ENCODE peak calls at places on chromosomes 3 and 15, in seven cellular contexts. W, M, U, H, R, C and Y are unnamed samples.

GRCh38 chr3:14460342-14461005 is 58.1 kb downstream of the SLC6A6 start:
- DNase-seq in H (peak), U (peak), M (no peak), C (peak), W (peak), R (peak), Y (peak)

GRCh38 chr3:126005951-126006350 is 37.0 kb downstream of the ROPN1B start:
- DNase-seq in R (no peak), M (no peak), U (no peak), W (no peak), H (no peak), C (no peak), Y (no peak)

GRCh38 chr3:71641669-71642068 is 58.1 kb upstream of the FOXP1 start:
- DNase-seq in C (no peak), W (no peak), R (no peak), H (peak), M (no peak), U (no peak), Y (no peak)

GRCh38 chr15:78272326-78272725 is 8.0 kb downstream of the DNAJA4 start:
- DNase-seq in U (no peak), H (no peak), W (no peak), M (no peak), C (no peak), R (no peak), Y (no peak)

GRCh38 chr3:172300187-172300586 is 148.1 kb downstream of the GHSR start:
- DNase-seq in W (no peak), M (no peak), H (no peak), C (no peak), R (no peak), U (no peak), Y (no peak)

GRCh38 chr3:131840151-131840797 is 194.5 kb downstream of the CPNE4 start:
- DNase-seq in W (no peak), H (no peak), C (no peak), R (no peak), M (no peak), U (no peak), Y (no peak)

GRCh38 chr3:177361042-177361938 is 164.0 kb upstream of the TBL1XR1 start:
- DNase-seq in C (no peak), R (no peak), U (no peak), M (no peak), H (no peak), W (peak), Y (no peak)

GRCh38 chr3:10957976-10958749 is 34.4 kb upstream of the SLC6A1 start:
- DNase-seq in C (no peak), H (no peak), M (no peak), W (no peak), U (no peak), R (no peak), Y (no peak)

GRCh38 chr3:50201573-50202315 is 3.3 kb upstream of the SLC38A3 start:
- DNase-seq in C (peak), R (no peak), W (no peak), M (no peak), H (no peak), U (no peak), Y (peak)

GRCh38 chr15:53128652-53129051 is 338.5 kb upstream of the ONECUT1 start:
- DNase-seq in U (no peak), R (no peak), H (no peak), C (no peak), M (no peak), W (no peak), Y (no peak)

GRCh38 chr3:32410367-32411246 is 19.0 kb downstream of the CMTM7 start:
- DNase-seq in M (no peak), W (peak), H (no peak), U (peak), C (no peak), R (no peak), Y (no peak)

GRCh38 chr3:36302626-36303025 is 77.7 kb upstream of the STAC start:
- DNase-seq in M (no peak), H (no peak), R (no peak), W (no peak), C (no peak), U (no peak), Y (no peak)

GRCh38 chr3:6799264-6799915 is 61.5 kb upstream of the GRM7 start:
- DNase-seq in R (no peak), W (peak), U (no peak), H (peak), M (no peak), C (peak), Y (no peak)

GRCh38 chr3:187013080-187013838 is 82.9 kb downstream of the ST6GAL1 start:
- DNase-seq in H (no peak), U (no peak), W (no peak), C (no peak), R (no peak), M (no peak), Y (no peak)

GRCh38 chr3:43294975-43295374 is 8.6 kb downstream of the SNRK start:
- DNase-seq in R (no peak), H (no peak), W (no peak), M (no peak), C (no peak), U (no peak), Y (no peak)

GRCh38 chr15:66743703-66744536 is 41.9 kb downstream of the SMAD6 start:
- DNase-seq in R (no peak), M (no peak), W (peak), U (no peak), H (no peak), C (no peak), Y (no peak)

GRCh38 chr3:411183-411681 is 214.7 kb downstream of the CHL1 start:
- DNase-seq in R (no peak), C (no peak), H (no peak), U (no peak), M (no peak), W (no peak), Y (no peak)

GRCh38 chr3:86948840-86949239 is 42.1 kb downstream of the VGLL3 start:
- DNase-seq in C (no peak), M (no peak), W (no peak), H (peak), U (no peak), R (no peak), Y (no peak)

GRCh38 chr3:171614318-171614967 is 154.2 kb upstream of the TNIK start:
- DNase-seq in H (no peak), R (peak), C (peak), W (no peak), U (no peak), M (no peak), Y (peak)

GRCh38 chr15:71679223-71680078 is 130.9 kb upstream of the NR2E3 start:
- DNase-seq in M (no peak), W (no peak), R (no peak), C (no peak), U (no peak), H (no peak), Y (no peak)

GRCh38 chr15:60830479-60830878 is 351.5 kb upstream of the ICE2 start:
- DNase-seq in U (no peak), M (no peak), W (no peak), C (no peak), R (no peak), H (no peak), Y (no peak)

GRCh38 chr3:133871368-133872090 is 24.2 kb downstream of the RAB6B start:
- DNase-seq in M (no peak), H (no peak), W (no peak), R (no peak), C (no peak), U (no peak), Y (no peak)

GRCh38 chr15:73923156-73923487 is 3.1 kb upstream of the LOXL1 start:
- DNase-seq in U (no peak), M (no peak), R (no peak), C (no peak), W (no peak), H (no peak), Y (no peak)
- H3K27ac ChIP-seq in U (peak), M (peak), R (peak), C (peak), W (peak), H (no peak), Y (peak)

GRCh38 chr15:41980654-41981323 is 8.4 kb upstream of the EHD4 start:
- DNase-seq in R (no peak), M (no peak), C (no peak), W (peak), U (no peak), H (no peak), Y (peak)

GRCh38 chr15:41981373-41982132 is 9.2 kb upstream of the EHD4 start:
- DNase-seq in C (no peak), W (peak), U (no peak), R (no peak), H (no peak), M (peak), Y (no peak)

GRCh38 chr15:41983621-41984571 is 11.5 kb upstream of the EHD4 start:
- DNase-seq in M (peak), W (peak), R (no peak), C (no peak), U (no peak), H (no peak), Y (no peak)

GRCh38 chr15:41983221-41983620 is 10.9 kb upstream of the EHD4 start:
- DNase-seq in R (peak), M (peak), C (no peak), W (peak), U (no peak), H (no peak), Y (no peak)

DNA sequence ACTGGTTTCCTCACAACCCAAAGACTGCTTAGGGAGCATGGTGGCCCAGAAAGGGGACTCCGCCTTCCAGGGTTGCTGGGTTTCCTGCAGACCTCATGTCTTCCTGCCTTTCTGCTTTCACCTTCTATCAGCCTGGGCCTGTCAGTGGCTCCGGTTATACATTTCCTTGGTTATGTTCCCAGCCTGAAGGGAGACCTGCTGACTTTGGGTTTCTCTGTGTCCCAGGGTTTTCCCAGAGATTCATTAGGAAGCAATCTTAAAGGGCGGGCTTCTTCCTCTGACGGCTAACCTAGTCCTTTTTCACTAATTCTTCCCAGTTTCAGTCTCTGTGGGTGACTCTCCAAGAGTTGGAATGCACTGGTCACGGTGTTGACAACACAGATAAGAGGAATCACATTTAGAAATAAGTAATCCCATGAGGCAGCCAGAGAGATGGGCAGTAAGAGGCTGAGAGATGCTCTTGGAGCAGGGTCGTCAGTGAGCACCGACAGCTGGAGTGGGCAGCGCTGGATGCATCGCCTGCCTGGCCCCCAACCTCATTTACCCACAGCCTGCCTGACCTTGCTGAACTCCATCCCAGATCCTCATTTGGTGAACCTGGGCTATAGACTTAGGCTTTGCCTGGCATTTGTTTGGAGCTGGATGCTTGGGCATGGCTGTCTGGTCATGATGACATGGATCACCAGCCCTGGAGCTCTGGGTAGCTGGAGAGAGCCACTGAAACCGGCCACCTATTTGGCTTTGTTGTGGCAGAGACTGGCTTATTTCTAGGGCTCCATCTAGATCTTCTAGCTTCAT is 10.0 kb upstream of the EHD4 start:
- DNase-seq in U (no peak), H (no peak), W (peak), C (no peak), R (peak), M (peak), Y (no peak)
- TF ChIP-seq POLR2A in U (no peak), H (no peak), W (no peak), C (no peak), R (no peak), M (no peak), Y (no peak)

DNA sequence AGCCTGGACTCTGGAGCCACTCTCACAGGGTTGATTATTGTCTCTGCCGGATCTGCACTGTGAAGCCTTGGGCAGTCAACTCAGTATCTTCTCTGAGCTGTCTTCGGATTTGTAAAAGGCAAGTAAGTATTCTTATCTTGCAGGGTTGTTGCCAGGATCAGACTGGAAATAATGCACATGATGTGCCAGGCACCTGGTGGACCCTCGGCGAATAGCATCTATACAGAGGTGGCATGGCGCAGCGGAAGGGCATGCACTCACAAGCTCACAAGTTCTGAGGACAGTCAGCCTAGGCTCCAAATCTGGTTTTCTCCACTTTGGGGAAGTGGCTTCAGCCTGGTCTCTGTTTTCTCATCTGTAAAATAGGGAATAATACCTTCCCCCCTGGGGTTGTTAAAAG is 113.9 kb downstream of the SRGAP3 start:
- DNase-seq in H (no peak), M (no peak), U (no peak), C (no peak), W (no peak), R (no peak), Y (no peak)
- H3K27ac ChIP-seq in H (no peak), M (no peak), U (no peak), C (no peak), W (no peak), R (no peak), Y (no peak)

GRCh38 chr15:101239724-101240136 is 12.1 kb downstream of the CHSY1 start:
- DNase-seq in H (no peak), U (no peak), R (no peak), M (no peak), C (no peak), W (no peak), Y (no peak)
- TF ChIP-seq POLR2A in H (no peak), U (no peak), R (no peak), M (no peak), C (no peak), W (no peak), Y (no peak)

GRCh38 chr3:129658156-129658843 is 51.8 kb upstream of the PLXND1 start:
- DNase-seq in W (no peak), R (no peak), M (no peak), U (no peak), H (no peak), C (no peak), Y (no peak)
- H3K27ac ChIP-seq in W (peak), R (peak), M (no peak), U (peak), H (peak), C (no peak), Y (no peak)

DNA sequence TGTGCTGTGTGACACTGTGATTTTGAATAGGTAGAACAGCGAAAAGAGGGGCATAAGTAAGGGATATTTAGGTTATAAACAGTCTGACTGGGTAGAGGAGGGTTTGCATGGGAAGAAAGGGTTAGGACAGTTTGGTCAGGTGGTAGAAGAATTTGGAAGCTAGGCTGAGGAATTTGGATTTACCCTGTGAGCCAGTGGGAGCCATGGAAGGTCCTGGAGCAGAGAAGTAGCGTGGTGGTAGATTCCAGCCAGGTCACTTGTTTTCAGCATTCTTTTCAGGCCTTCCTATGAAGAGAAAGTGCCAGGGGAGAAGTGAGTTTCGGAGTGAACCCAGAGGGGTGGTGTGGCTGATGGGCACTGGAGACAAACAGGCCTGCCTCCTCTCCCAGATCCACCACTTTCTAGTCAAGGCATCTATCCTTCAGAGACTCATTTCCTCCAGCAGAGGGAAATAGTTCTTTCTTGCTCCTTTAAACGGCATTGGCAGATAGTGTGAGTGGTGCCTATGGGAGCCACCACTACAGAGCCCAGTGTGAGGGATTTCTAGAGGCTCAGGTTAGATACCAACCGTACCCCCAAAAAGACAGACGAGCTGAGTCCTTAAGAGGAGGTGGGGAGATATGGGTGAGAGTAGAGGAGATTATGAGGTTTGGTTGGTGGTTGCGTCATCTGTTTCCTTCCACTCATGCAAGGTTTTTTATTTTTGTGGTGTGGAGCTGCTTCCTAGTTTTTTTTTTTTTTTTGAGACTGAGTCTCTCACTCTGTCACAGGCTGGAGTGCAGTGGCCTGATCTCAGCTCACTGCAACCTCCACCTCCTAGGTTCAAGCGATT is 21.2 kb downstream of the PXK start:
- DNase-seq in R (no peak), M (no peak), U (no peak), W (no peak), H (no peak), C (no peak), Y (no peak)
- TF ChIP-seq POLR2A in R (no peak), M (no peak), U (no peak), W (no peak), H (no peak), C (no peak), Y (no peak)

DNA sequence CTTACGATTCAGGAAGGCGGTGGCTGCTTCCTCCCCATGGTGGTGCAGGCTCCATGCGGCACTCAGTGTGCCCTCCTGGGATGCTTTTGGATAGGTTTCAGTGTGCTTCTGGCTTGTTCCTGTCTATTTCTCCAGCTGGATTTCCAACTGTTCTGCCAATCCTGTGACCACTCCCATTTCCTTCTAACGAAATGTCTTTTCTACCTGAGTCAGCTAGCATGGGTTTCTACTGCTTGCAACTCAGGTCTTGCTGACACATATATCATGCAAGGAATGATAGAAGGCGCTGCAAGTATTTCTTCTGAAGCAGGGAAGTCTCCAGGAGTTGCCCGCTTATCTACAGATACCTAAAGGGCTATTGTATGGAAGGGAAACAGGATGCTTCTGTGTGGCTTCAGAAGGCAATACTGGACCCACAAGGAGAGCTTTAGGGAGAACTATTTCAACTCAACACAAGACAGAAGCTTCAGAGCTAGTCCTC is 244.4 kb downstream of the OPA1 start:
- DNase-seq in W (peak), C (no peak), U (no peak), M (no peak), H (no peak), R (no peak), Y (no peak)
- H3K27ac ChIP-seq in W (no peak), C (no peak), U (no peak), M (peak), H (no peak), R (no peak), Y (no peak)

GRCh38 chr3:103388214-103388613 is 953.4 kb downstream of the ZPLD1 start:
- DNase-seq in C (no peak), M (no peak), R (no peak), U (no peak), H (no peak), W (no peak), Y (no peak)
- TF ChIP-seq POLR2A in C (no peak), M (no peak), R (no peak), U (no peak), H (no peak), W (no peak), Y (no peak)

GRCh38 chr3:98778383-98778782 is 15.2 kb downstream of the ST3GAL6 start:
- DNase-seq in R (no peak), M (no peak), C (no peak), W (no peak), U (no peak), H (no peak), Y (no peak)
- H3K27ac ChIP-seq in R (no peak), M (peak), C (peak), W (peak), U (peak), H (no peak), Y (no peak)